ENCODE peak calls at places on chromosomes 11 and 22, in four cellular contexts. E is upper lobe of left lung, Q is heart left ventricle, C is transverse colon. M is an unnamed sample. For H3K9me3, the result is how much of the 10 kb centered on the place peaks cover.

GRCh38 chr11:23564370-23564769 is 704.1 kb upstream of the CCDC179 start:
- DNase-seq in E (no peak), Q (no peak), C (no peak), M (no peak)

GRCh38 chr11:128052912-128053641 is 534.3 kb downstream of the ETS1 start:
- DNase-seq in E (no peak), Q (no peak), C (no peak), M (no peak)

GRCh38 chr11:47533690-47534135 is 19.2 kb downstream of the CELF1 start:
- DNase-seq in E (no peak), Q (no peak), C (no peak), M (no peak)

GRCh38 chr11:94675239-94675638 is 92.9 kb upstream of the AMOTL1 start:
- DNase-seq in E (no peak), Q (no peak), C (no peak), M (no peak)

GRCh38 chr22:23622634-23623033 is 9.5 kb downstream of the DRICH1 start:
- DNase-seq in E (no peak), Q (no peak), C (no peak), M (no peak)

GRCh38 chr11:62755086-62755615 is 1.2 kb upstream of the ZBTB3 start:
- DNase-seq in E (no peak), Q (no peak), C (no peak), M (no peak)

GRCh38 chr11:112024178-112024777 is 930 bp upstream of the DLAT start:
- DNase-seq in E (no peak), Q (no peak), C (no peak), M (no peak)

GRCh38 chr11:94938399-94939055 is 34.8 kb downstream of the CWC15 start:
- DNase-seq in E (no peak), Q (peak), C (no peak), M (peak)

GRCh38 chr11:123431619-123432018 is 1.6 kb downstream of the GRAMD1B start:
- DNase-seq in E (no peak), Q (no peak), C (no peak), M (no peak)

GRCh38 chr22:37534445-37534844 is 15.2 kb upstream of the CARD10 start:
- DNase-seq in E (no peak), Q (no peak), C (no peak), M (no peak)

GRCh38 chr11:79039122-79039521 is 401.7 kb downstream of the TENM4 start:
- DNase-seq in E (no peak), Q (no peak), C (no peak), M (no peak)

GRCh38 chr22:44355688-44356070 is 42.9 kb upstream of the SHISAL1 start:
- DNase-seq in E (no peak), Q (no peak), C (no peak), M (no peak)

GRCh38 chr22:37641251-37641949 is 1.9 kb downstream of the SH3BP1 start:
- DNase-seq in E (no peak), Q (no peak), C (peak), M (no peak)

GRCh38 chr11:96464695-96465307 is 75.0 kb downstream of the JRKL start:
- DNase-seq in E (no peak), Q (no peak), C (no peak), M (no peak)

GRCh38 chr11:1303196-1303821 is 6.1 kb downstream of the TOLLIP start:
- DNase-seq in E (peak), Q (no peak), C (peak), M (no peak)

GRCh38 chr11:11016123-11016522 is 158.3 kb upstream of the ZBED5 start:
- DNase-seq in E (no peak), Q (no peak), C (no peak), M (no peak)

GRCh38 chr11:101407324-101407723 is 176.5 kb downstream of the TRPC6 start:
- DNase-seq in E (no peak), Q (no peak), C (peak), M (peak)

GRCh38 chr11:130118165-130118564 is 41.4 kb upstream of the ST14 start:
- DNase-seq in E (no peak), Q (no peak), C (no peak), M (no peak)

DNA sequence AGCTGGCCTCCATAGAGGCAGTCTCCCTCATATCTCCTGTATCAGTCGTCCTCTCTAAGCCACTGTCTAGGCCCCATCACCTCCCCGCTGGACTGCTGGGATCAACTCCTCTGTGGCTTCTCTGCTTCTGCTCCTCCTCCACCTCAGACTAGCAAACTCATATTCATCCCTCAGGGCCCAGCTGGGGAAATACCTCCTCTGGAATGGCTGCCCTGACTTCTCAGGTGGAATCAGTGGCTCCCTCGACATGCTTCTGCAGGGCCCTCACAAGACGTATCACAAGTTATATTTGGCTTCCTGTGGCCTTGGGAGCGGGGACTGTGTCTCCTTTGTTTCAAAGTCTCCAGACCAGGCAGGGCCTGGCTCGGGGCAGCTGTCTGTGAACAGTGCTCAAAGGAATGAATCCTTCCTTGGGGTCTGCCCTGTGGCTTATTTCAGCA is 10.0 kb downstream of the SLC29A2 start:
- DNase-seq in E (no peak), Q (no peak), C (no peak), M (no peak)
- TF ChIP-seq POLR2A in E (no peak), Q (no peak), C (peak), M (no peak)

GRCh38 chr11:45288395-45288794 is 2.3 kb upstream of the SYT13 start:
- DNase-seq in E (no peak), Q (no peak), C (no peak), M (no peak)

GRCh38 chr11:45289369-45289768 is 3.2 kb upstream of the SYT13 start:
- DNase-seq in E (no peak), Q (no peak), C (no peak), M (no peak)

GRCh38 chr11:45285289-45285828 is 782 bp downstream of the SYT13 start:
- DNase-seq in E (peak), Q (no peak), C (peak), M (no peak)

GRCh38 chr11:45285931-45286632 is at the start of gene SYT13:
- DNase-seq in E (peak), Q (peak), C (peak), M (no peak)

GRCh38 chr11:45287316-45287903 is 1.3 kb upstream of the SYT13 start:
- DNase-seq in E (no peak), Q (no peak), C (no peak), M (no peak)
- H3K4me3 ChIP-seq in E (no peak), Q (no peak), C (no peak), M (no peak)

GRCh38 chr11:70650075-70650909 is 252.0 kb downstream of the CTTN start:
- DNase-seq in E (no peak), Q (peak), C (peak), M (peak)

GRCh38 chr11:70646272-70647049 is 248.1 kb downstream of the CTTN start:
- DNase-seq in E (no peak), Q (no peak), C (no peak), M (no peak)

GRCh38 chr11:70647188-70648166 is 249.1 kb downstream of the CTTN start:
- DNase-seq in E (no peak), Q (no peak), C (no peak), M (no peak)

GRCh38 chr11:70655816-70656215 is 257.5 kb downstream of the CTTN start:
- DNase-seq in E (no peak), Q (no peak), C (no peak), M (no peak)

GRCh38 chr11:70651036-70651435 is 252.7 kb downstream of the CTTN start:
- DNase-seq in E (no peak), Q (no peak), C (no peak), M (no peak)
- H3K9me3 ChIP-seq in E (under half), Q (under half), C (under half), M (under half)

DNA sequence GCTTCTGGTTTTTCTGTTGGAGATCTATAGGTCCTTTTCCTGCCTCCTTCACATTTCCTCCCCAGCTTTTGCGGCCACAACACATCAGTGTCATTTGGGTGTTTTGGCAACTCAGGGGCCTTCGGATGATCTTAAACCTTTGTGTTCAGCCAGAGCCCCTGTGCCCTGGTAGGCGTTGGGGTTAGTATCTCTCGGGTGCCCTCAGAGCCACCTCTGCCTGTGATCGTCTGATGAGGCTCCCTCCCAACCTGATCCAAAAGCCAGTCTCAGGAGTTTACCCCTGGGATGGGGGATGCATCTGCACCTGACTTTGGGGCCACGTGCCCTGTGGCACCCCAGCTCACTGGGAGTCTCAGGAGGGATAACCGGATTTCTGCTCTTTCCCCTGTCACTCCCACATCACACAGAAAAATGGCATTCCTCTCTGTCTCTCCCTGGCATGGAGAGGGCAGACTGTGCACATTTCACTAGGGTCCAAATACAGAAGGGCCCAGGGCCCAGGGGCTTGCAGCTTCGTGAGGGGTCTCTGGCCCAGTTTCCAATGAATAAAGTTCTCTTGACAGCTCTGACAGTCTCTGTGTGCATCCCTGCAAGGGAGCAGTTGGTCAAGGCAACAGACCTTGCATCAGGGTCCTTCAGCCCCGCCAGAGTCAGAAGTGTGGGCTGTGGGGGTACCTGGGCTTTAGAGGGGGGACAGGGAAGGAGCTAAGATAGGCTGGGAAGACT is 2.6 kb downstream of the RNF26 start:
- DNase-seq in E (no peak), Q (no peak), C (no peak), M (no peak)
- TF ChIP-seq POLR2A in E (no peak), Q (no peak), C (no peak), M (no peak)

GRCh38 chr11:117876049-117876340 is 463 bp downstream of the FXYD6 start:
- DNase-seq in E (no peak), Q (no peak), C (no peak), M (no peak)

GRCh38 chr11:117875397-117876048 is 935 bp downstream of the FXYD6 start:
- DNase-seq in E (peak), Q (no peak), C (no peak), M (no peak)

GRCh38 chr11:117874910-117875396 is 1.5 kb downstream of the FXYD6 start:
- DNase-seq in E (no peak), Q (no peak), C (no peak), M (no peak)

GRCh38 chr11:117877120-117877784 is 794 bp upstream of the FXYD6 start:
- DNase-seq in E (no peak), Q (no peak), C (no peak), M (no peak)

DNA sequence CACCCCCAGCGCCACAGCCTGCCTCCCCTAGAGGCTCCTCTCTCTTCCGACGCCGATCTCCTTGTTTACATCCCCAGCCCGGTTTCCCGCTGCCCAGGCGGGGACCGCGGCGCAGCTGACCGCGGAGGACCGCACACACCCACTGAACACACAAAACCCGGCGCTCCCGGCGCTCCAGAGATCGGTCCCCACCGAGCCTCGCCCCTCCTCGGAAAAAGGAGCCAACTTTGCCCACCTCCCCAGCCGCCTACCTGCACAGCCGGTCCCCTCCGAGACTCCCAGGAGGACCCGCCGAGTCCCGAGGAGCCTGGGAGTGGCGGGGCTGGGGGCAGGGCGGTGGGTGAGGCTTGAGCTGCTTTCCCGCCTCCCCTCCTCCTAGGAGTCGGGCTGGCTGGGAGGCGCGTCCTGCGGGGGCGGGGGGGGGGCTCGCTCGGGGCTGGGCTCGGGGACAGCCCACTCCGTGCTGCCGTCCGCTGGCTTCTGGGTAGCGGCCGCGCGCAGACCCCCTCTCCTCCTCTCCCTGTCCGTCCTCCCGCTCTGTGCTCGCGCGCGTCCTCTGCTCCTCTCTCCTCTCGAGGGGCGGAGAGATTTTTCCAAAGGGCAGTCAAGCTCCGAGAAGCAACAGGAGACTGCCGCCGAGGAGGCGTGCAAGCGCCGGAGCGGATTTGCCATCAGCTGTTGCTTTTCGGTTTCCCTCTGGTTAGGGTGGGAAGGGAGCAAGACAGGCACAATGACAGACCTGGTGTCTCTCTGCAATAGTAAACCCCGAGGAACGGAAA is at the start of gene FXYD6:
- DNase-seq in E (peak), Q (peak), C (peak), M (no peak)
- H3K4me3 ChIP-seq in E (peak), Q (peak), C (peak), M (peak)